ENCODE peak calls at places on chromosomes 1 and 21, in seven cellular contexts. M, U, K, F, D, J and H are unnamed samples.

GRCh38 chr21:41669533-41669830 is 97.4 kb downstream of the RIPK4 start:
- DNase-seq in K (no peak), F (no peak), M (no peak), D (no peak), J (no peak), U (no peak), H (no peak)

GRCh38 chr21:38596264-38597042 is 98.2 kb upstream of the ERG start:
- DNase-seq in J (no peak), U (no peak), F (no peak), D (no peak), K (no peak), M (no peak), H (no peak)

GRCh38 chr1:210366767-210367166 is 38.1 kb downstream of the HHAT start:
- DNase-seq in J (no peak), K (no peak), M (no peak), F (no peak), U (no peak), D (no peak), H (no peak)

GRCh38 chr1:7409278-7409677 is 361.8 kb upstream of the VAMP3 start:
- DNase-seq in J (no peak), D (no peak), F (no peak), U (no peak), M (no peak), K (no peak), H (peak)

GRCh38 chr1:240597153-240597745 is 14.7 kb downstream of the GREM2 start:
- DNase-seq in J (peak), K (no peak), U (no peak), M (no peak), D (no peak), F (no peak), H (no peak)

GRCh38 chr1:40638097-40639036 is 27.1 kb downstream of the RIMS3 start:
- DNase-seq in U (no peak), K (no peak), F (no peak), D (no peak), J (no peak), M (no peak), H (no peak)

GRCh38 chr1:214008791-214009612 is 21.2 kb downstream of the PROX1 start:
- DNase-seq in K (no peak), J (no peak), U (no peak), M (no peak), D (no peak), F (no peak), H (no peak)

GRCh38 chr1:177138347-177138746 is 26.2 kb downstream of the ASTN1 start:
- DNase-seq in K (no peak), U (no peak), J (no peak), D (no peak), F (no peak), M (no peak), H (no peak)

GRCh38 chr1:164240081-164240480 is 318.9 kb upstream of the PBX1 start:
- DNase-seq in U (no peak), F (no peak), K (no peak), J (peak), D (no peak), M (no peak), H (no peak)

GRCh38 chr21:16079830-16080229 is 350.0 kb downstream of the USP25 start:
- DNase-seq in D (no peak), J (peak), M (no peak), U (peak), F (no peak), K (no peak), H (no peak)

GRCh38 chr1:164578474-164579200 is 19.7 kb downstream of the PBX1 start:
- DNase-seq in D (no peak), J (no peak), U (no peak), K (no peak), M (no peak), F (no peak), H (no peak)

GRCh38 chr1:96721053-96721381 is 567 bp upstream of the PTBP2 start:
- DNase-seq in M (no peak), K (no peak), U (no peak), J (no peak), F (no peak), D (no peak), H (no peak)

GRCh38 chr1:85330711-85331290 is 54.4 kb upstream of the BCL10 start:
- DNase-seq in J (no peak), F (peak), M (peak), K (no peak), D (no peak), U (peak), H (no peak)

GRCh38 chr1:24995661-24996060 is 65.6 kb upstream of the RUNX3 start:
- DNase-seq in K (no peak), U (no peak), D (no peak), F (no peak), M (no peak), J (no peak), H (no peak)

DNA sequence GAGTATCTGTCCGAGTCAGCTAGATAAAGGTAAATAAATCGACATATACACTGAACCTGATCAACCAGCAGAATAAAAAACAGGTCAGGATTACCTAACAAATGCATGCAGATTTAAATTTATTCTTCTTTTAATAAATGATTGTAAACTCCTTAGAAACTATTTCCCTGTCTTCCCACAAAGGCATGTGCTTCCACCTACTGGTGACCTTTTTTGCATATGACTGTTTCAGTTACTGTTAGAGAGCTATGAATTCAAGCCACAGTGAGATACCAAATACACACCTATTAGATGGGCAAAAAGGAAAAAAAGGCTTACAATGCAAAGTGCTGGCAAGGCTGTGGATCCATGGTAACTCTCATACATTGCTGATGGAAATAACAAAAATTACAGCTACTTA is 957.4 kb upstream of the NCAM2 start:
- DNase-seq in J (no peak), U (no peak), D (no peak), F (no peak), K (no peak), M (no peak), H (no peak)
- TF ChIP-seq CTCF in J (no peak), U (no peak), D (no peak), F (no peak), K (no peak), M (no peak), H (no peak)

GRCh38 chr1:160768295-160768657 is 27.7 kb upstream of the LY9 start:
- DNase-seq in K (no peak), U (peak), M (no peak), F (no peak), J (peak), D (no peak), H (no peak)
- TF ChIP-seq CTCF in K (peak), U (peak), M (peak), F (no peak), J (peak), D (no peak), H (no peak)

GRCh38 chr1:33655496-33655895 is 183.1 kb downstream of the ZSCAN20 start:
- DNase-seq in K (no peak), D (no peak), J (no peak), F (no peak), U (no peak), M (no peak), H (no peak)

GRCh38 chr1:33657833-33658232 is 185.4 kb downstream of the ZSCAN20 start:
- DNase-seq in D (no peak), J (no peak), M (no peak), K (no peak), F (no peak), U (no peak), H (no peak)

GRCh38 chr1:33653226-33653625 is 180.8 kb downstream of the ZSCAN20 start:
- DNase-seq in U (no peak), M (no peak), F (peak), D (no peak), K (no peak), J (no peak), H (no peak)

GRCh38 chr1:33656467-33656866 is 184.0 kb downstream of the ZSCAN20 start:
- DNase-seq in F (no peak), J (no peak), D (no peak), K (no peak), U (no peak), M (no peak), H (no peak)

DNA sequence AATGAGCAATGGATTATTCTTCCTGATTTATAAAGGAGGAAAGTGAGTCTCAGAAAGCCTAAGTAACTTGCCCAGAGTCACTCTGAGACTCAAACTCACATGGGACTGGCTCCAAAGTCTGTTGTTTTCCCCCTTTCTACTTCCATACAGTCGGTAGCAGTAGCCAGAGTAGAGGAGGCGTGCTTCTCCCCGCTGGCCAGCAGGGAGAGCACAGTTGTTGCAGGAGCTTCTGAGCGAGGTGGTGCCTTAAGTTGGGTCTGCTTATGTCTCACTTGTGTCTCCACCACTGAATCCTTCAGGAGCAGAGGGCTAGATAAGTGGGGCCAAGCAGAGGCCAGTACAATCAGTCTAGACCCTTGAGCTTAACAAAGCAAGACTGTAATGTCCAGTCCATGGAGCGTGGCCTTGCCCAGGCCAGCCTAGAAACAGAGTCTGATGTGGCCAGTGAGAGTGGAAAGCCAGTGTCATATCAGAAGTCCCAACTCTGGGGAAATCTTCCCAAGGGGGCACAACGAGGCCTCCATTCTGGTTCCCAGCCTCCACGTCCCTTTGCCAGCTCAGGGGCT is 181.9 kb downstream of the ZSCAN20 start:
- DNase-seq in K (no peak), F (no peak), U (no peak), M (no peak), D (no peak), J (no peak), H (no peak)
- TF ChIP-seq CTCF in K (peak), F (peak), U (peak), M (peak), D (no peak), J (no peak), H (no peak)

DNA sequence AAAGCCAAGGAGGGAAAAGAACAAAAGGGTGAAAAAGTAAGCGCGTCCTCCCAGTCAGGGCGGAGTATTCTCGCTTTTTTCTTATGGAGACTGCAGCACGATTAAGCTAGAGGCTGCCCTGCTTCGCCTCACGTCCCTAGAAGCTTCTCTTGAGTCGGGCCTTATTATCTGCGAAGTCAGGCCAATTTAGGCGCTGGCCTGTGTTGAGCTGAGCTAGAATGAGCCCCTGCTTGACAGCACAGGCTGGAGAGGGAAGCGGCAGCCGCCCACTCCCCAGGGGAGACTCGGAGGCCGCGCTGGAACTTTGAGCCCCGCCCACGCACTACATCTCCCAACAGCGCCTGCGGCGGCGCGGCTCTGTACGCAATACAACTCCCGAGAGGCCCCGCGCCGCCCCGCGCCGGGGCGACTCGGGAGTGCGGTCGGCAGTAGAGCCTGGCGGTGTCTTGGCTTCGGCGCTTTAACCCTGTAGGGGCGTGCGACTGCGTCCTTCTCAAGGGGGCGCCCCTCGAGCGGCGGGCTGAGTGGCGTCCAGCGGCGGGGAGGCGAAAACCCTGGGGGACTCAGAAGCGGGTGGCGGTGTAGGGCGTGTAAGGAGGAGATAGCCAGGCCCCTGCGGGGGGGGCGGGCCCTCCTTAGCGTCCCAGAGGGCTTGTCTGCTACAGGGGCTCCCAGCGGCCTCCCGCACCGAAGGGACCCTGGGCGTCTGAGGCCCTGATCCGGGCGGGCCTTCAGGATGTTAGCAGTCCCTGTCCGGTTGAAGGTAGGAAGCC is 888 bp downstream of the ZNF436 start:
- DNase-seq in M (peak), K (peak), J (peak), D (peak), U (peak), F (peak), H (peak)
- TF ChIP-seq CTCF in M (peak), K (peak), J (no peak), D (no peak), U (peak), F (peak), H (no peak)

GRCh38 chr1:46411010-46411405 is 16.9 kb downstream of the FAAH start:
- DNase-seq in M (no peak), F (no peak), D (no peak), K (no peak), J (no peak), U (no peak), H (no peak)

GRCh38 chr1:46411601-46412341 is 17.7 kb downstream of the FAAH start:
- DNase-seq in U (no peak), K (no peak), F (no peak), D (no peak), M (no peak), J (no peak), H (no peak)

GRCh38 chr1:46412853-46413595 is 18.9 kb downstream of the FAAH start:
- DNase-seq in J (no peak), U (no peak), F (no peak), K (no peak), M (no peak), D (no peak), H (no peak)

GRCh38 chr1:46415514-46415913 is 21.4 kb downstream of the FAAH start:
- DNase-seq in U (no peak), F (no peak), J (no peak), K (no peak), D (no peak), M (no peak), H (no peak)

DNA sequence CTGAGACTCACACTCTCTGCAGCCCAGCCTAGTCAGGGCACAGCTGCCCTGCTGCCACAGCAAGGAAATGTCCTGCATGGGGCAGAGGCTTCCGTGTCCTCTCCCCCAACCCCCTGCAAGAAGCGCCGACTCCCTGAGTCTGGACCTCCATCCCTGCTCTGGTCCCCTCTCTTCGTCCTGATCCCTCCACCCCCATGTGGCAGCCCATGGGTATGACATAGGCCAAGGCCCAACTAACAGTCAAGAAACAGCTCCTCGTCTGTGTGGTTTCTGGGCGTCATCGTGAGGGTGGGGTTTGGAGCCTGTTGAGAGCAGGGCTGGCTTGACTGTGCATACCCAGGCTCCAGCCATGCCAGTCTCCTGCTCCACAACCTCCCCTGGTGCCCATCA is 19.5 kb downstream of the FAAH start:
- DNase-seq in U (peak), D (no peak), F (peak), M (no peak), K (no peak), J (no peak), H (no peak)
- TF ChIP-seq CTCF in U (peak), D (no peak), F (peak), M (peak), K (peak), J (no peak), H (no peak)

DNA sequence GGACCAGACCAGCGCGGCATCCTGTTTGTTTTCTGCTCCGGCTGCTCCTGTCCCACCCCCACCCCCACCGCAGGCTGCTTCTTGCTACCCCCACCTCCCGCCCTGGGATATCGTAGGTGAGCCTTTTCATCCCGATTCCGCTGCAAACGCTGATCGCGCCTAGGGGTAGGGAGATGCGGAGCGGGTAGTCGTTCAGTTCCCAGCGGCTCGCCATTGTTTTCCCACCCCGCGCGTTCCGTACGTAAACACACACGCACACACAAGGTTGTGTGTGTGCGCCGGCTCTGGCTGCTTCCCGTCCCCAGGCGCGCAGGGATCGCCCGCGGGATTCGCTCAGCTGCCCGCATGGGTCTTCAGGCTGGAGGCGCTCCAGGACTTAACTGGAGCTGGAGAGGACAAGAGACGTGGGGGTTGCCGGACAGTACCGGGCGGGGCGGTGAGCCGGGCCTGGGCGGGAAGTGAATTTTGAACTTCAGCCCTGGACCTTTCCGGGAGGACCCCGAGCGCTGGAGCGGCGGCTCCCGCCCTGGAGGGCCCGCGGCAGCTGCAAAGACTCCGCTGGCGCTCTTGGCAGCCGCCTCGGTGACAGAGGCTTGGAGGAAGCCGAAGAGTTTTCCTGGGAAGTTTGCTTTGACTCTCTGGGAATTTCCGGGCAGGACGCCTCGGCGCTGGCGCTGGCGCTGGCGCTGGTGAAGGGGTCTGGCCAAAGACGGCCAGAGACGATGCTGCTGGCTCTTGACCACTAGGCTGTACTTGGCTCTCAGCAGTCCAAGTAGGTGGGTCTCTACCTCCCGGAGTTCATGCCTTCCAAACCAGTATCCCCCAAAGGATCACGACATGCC is 1.6 kb downstream of the SOX13 start:
- DNase-seq in M (no peak), F (peak), U (peak), D (peak), K (no peak), J (peak), H (no peak)
- TF ChIP-seq CTCF in M (no peak), F (peak), U (no peak), D (no peak), K (peak), J (no peak), H (no peak)

GRCh38 chr1:47178665-47179022 is 11.2 kb downstream of the PDZK1IP1 start:
- DNase-seq in M (no peak), K (no peak), U (no peak), D (no peak), F (peak), J (no peak), H (no peak)

GRCh38 chr1:47180603-47181094 is 9.2 kb downstream of the PDZK1IP1 start:
- DNase-seq in J (no peak), M (no peak), D (no peak), U (no peak), K (no peak), F (no peak), H (no peak)

GRCh38 chr1:47179023-47179987 is 10.5 kb downstream of the PDZK1IP1 start:
- DNase-seq in U (peak), F (peak), K (no peak), J (peak), M (peak), D (peak), H (peak)

GRCh38 chr1:47179988-47180563 is 9.8 kb downstream of the PDZK1IP1 start:
- DNase-seq in J (no peak), K (no peak), F (no peak), U (no peak), D (no peak), M (no peak), H (no peak)

DNA sequence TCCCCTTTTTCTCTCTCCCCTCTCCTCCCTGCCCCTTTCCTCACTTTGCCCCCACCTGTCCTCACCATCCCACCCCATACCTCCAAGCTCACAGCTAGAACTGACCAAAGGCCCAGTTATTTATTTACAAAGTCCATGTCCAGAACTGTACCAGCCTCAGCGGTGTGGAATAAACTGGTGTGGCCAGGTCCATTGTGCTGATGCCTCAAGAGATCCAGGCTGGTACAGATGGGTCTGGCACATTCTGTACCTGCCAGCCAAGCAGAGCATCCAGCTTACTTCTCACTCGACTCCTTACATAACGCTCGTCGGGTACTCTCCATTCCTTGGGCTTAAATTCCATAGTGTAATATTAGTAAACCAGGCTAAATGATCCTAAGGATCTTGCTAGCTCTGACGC is 11.8 kb downstream of the PDZK1IP1 start:
- DNase-seq in K (no peak), D (no peak), U (no peak), M (no peak), J (no peak), F (peak), H (no peak)
- TF ChIP-seq CTCF in K (no peak), D (no peak), U (no peak), M (no peak), J (no peak), F (no peak), H (no peak)